ENCODE peak calls at places on chromosomes 1 and 21, in nine cellular contexts. Q, A, S, T, B, W, D, V and E are unnamed samples.

GRCh38 chr21:30028537-30028936 is 88.7 kb upstream of the GRIK1 start:
- DNase-seq in D (no peak), V (no peak), B (no peak), W (no peak), S (no peak), T (no peak), A (no peak), Q (no peak), E (no peak)

GRCh38 chr21:42409366-42409765 is 5.7 kb downstream of the UBASH3A start:
- DNase-seq in S (no peak), Q (no peak), D (no peak), A (no peak), V (no peak), W (peak; percentile 6), T (no peak), B (no peak), E (no peak)

GRCh38 chr1:92404661-92405060 is 82.1 kb downstream of the GFI1 start:
- DNase-seq in D (no peak), T (no peak), Q (no peak), S (no peak), A (peak; percentile 0), B (no peak), W (no peak), V (no peak), E (no peak)

GRCh38 chr21:20045197-20045596 is 953.0 kb upstream of the NCAM2 start:
- DNase-seq in S (no peak), Q (no peak), V (no peak), T (no peak), B (no peak), D (no peak), A (no peak), W (no peak), E (no peak)

GRCh38 chr1:116693759-116694482 is 26.4 kb upstream of the IGSF3 start:
- DNase-seq in D (no peak), T (no peak), S (peak; percentile 35), W (no peak), Q (no peak), A (no peak), V (no peak), B (no peak), E (no peak)

GRCh38 chr1:210074904-210075303 is 136.9 kb downstream of the SYT14 start:
- DNase-seq in Q (no peak), W (no peak), V (no peak), D (no peak), T (no peak), A (no peak), S (no peak), B (no peak), E (no peak)

GRCh38 chr1:115536279-115536816 is 105.4 kb upstream of the VANGL1 start:
- DNase-seq in B (no peak), T (no peak), S (no peak), W (no peak), Q (no peak), D (no peak), V (no peak), A (no peak), E (no peak)

GRCh38 chr1:178033019-178033418 is 60.9 kb upstream of the RASAL2 start:
- DNase-seq in Q (no peak), A (peak; percentile 55), B (no peak), V (no peak), D (no peak), S (no peak), W (no peak), T (no peak), E (no peak)

GRCh38 chr21:43866659-43867331 is 1.8 kb downstream of the AGPAT3 start:
- DNase-seq in V (no peak), S (peak; percentile 87), B (no peak), Q (no peak), D (peak; percentile 21), A (peak; percentile 78), T (no peak), W (peak; percentile 77), E (no peak)

GRCh38 chr1:178284059-178284458 is 190.2 kb downstream of the RASAL2 start:
- DNase-seq in W (no peak), T (no peak), D (no peak), S (no peak), A (no peak), Q (no peak), V (no peak), B (no peak), E (no peak)

GRCh38 chr1:155082941-155083541 is 4.4 kb downstream of the EFNA3 start:
- DNase-seq in A (no peak), V (no peak), D (no peak), B (no peak), T (peak; percentile 85), Q (no peak), S (peak; percentile 87), W (no peak), E (no peak)

GRCh38 chr1:16155537-16156410 is at the start of gene EPHA2:
- DNase-seq in B (peak; percentile 90), Q (peak; percentile 98), V (peak; percentile 79), W (peak; percentile 96), T (peak; percentile 85), D (no peak), S (peak; percentile 96), A (peak; percentile 92), E (peak; percentile 80)

GRCh38 chr1:40383095-40383487 is 9.6 kb downstream of the SMAP2 start:
- DNase-seq in Q (peak; percentile 67), S (no peak), T (no peak), A (no peak), W (no peak), D (no peak), B (no peak), V (no peak), E (no peak)
- H3K4me3 ChIP-seq in Q (no peak overlapping the region), S (no peak overlapping the region), T (no peak overlapping the region), A (no peak overlapping the region), W (no peak overlapping the region), D (peak overlapping the region; percentile 44), B (no peak overlapping the region), V (no peak overlapping the region), E (no peak overlapping the region)

GRCh38 chr1:172146149-172146850 is 274.2 kb upstream of the C1orf105 start:
- DNase-seq in V (no peak), D (no peak), A (no peak), B (no peak), Q (no peak), W (no peak), S (no peak), T (no peak), E (no peak)

GRCh38 chr1:172144445-172145060 is 275.9 kb upstream of the C1orf105 start:
- DNase-seq in B (peak; percentile 84), Q (no peak), W (peak; percentile 61), D (no peak), V (no peak), S (peak; percentile 60), T (no peak), A (no peak), E (no peak)

GRCh38 chr1:172145656-172146055 is 274.8 kb upstream of the C1orf105 start:
- DNase-seq in D (no peak), T (no peak), Q (no peak), W (no peak), V (no peak), S (no peak), A (no peak), B (no peak), E (no peak)

GRCh38 chr1:172143384-172144025 is 277.0 kb upstream of the C1orf105 start:
- DNase-seq in Q (no peak), T (no peak), B (no peak), V (no peak), A (no peak), D (no peak), S (no peak), W (no peak), E (no peak)

GRCh38 chr1:172145231-172145651 is 275.2 kb upstream of the C1orf105 start:
- DNase-seq in Q (no peak), W (no peak), S (no peak), D (no peak), B (no peak), V (no peak), T (no peak), A (no peak), E (no peak)
- H3K4me3 ChIP-seq in Q (no peak overlapping the region), W (peak overlapping the region; percentile 48), S (no peak overlapping the region), D (no peak overlapping the region), B (no peak overlapping the region), V (no peak overlapping the region), T (peak overlapping the region; percentile 49), A (no peak overlapping the region), E (no peak overlapping the region)

GRCh38 chr1:54548389-54549044 is 489 bp downstream of the ACOT11 start:
- DNase-seq in A (no peak), D (no peak), B (no peak), Q (no peak), W (peak; percentile 42), T (no peak), S (no peak), V (no peak), E (no peak)
- H3K4me3 ChIP-seq in A (no peak overlapping the region), D (no peak overlapping the region), B (peak overlapping the region; percentile 19), Q (no peak overlapping the region), W (peak overlapping the region; percentile 25), T (peak overlapping the region; percentile 26), S (no peak overlapping the region), V (no peak overlapping the region), E (no peak overlapping the region)

DNA sequence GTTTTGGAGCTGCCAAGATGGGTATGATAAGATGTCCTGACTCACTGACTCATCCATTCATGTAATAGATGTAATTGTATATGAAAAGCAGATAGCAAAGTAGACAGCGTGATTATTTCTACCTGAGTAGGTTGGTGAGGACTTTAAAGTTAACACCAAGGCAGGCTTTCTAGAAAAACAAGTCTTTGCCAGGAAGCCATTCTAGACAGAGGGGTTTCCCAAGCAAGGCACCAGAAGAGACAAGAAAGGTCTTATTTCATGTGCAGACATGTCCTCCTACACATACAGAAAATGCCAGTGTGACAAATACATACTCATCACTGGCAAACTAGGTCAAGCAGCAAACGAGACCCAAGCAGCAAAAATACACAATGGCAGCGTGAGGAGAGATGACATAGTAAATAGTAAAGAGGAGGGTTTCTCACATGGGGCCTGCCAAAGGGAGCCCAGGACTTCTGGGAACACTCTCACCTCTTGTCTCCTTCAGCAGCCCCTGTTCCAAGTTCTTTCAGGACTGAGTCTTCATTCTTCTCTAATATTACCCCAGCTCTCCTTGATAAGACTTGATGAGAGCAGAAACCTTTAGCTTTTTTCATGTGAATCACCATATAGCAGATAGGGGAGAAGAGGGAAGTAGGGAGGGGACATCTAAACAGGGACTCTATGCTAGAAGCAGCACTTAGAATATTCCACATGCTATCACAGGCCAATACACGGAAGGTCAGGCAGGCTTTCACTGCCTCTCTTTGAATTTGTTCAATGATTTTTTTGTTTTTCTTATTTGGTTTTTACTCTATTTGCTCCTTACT is 114.6 kb upstream of the ATP1B1 start:
- DNase-seq in V (no peak), Q (no peak), B (no peak), W (no peak), S (no peak), A (no peak), T (no peak), D (no peak), E (no peak)
- H3K4me3 ChIP-seq in V (no peak overlapping the region), Q (no peak overlapping the region), B (no peak overlapping the region), W (no peak overlapping the region), S (no peak overlapping the region), A (no peak overlapping the region), T (no peak overlapping the region), D (no peak overlapping the region), E (no peak overlapping the region)